ENCODE peak calls at places on chromosome 7, in six cellular contexts. X is lower lobe of right lung; M is anterior cingulate cortex; U is coronary artery; A is spleen; W is CD4-positive, alpha-beta T cell. N is an unnamed sample.

GRCh38 chr7:107660381-107661080 is at the start of gene SLC26A4:
- DNase-seq in X (no peak), M (no peak), U (peak; percentile 74), A (peak; percentile 78), W (no peak), N (no peak)

GRCh38 chr7:121084748-121085336 is 96.3 kb downstream of the CPED1 start:
- DNase-seq in X (no peak), M (no peak), U (no peak), A (no peak), W (no peak), N (no peak)

GRCh38 chr7:3134715-3135114 is 91.0 kb upstream of the CARD11 start:
- DNase-seq in X (no peak), M (no peak), U (no peak), A (no peak), W (no peak), N (no peak)

GRCh38 chr7:45696476-45696875 is 122.3 kb downstream of the ADCY1 start:
- DNase-seq in X (no peak), M (no peak), U (peak; percentile 41), A (peak; percentile 28), W (no peak), N (no peak)

GRCh38 chr7:101094791-101095375 is 9.6 kb downstream of the TRIM56 start:
- DNase-seq in X (peak; percentile 55), M (no peak), U (no peak), A (no peak), W (no peak), N (no peak)

GRCh38 chr7:81447351-81447952 is 322.4 kb downstream of the HGF start:
- DNase-seq in X (no peak), M (no peak), U (no peak), A (no peak), W (no peak), N (no peak)

GRCh38 chr7:2609001-2609411 is 22.8 kb upstream of the TTYH3 start:
- DNase-seq in X (no peak), M (no peak), U (no peak), A (no peak), W (no peak), N (peak; percentile 70)

GRCh38 chr7:110650313-110650712 is 440.6 kb upstream of the LRRN3 start:
- DNase-seq in X (no peak), M (no peak), U (no peak), A (no peak), W (no peak), N (no peak)

GRCh38 chr7:23341846-23342598 is 42.9 kb downstream of the MALSU1 start:
- DNase-seq in X (no peak), M (no peak), U (no peak), A (no peak), W (no peak), N (no peak)

GRCh38 chr7:19116121-19117080 is 1.0 kb downstream of the TWIST1 start:
- DNase-seq in X (no peak), M (no peak), U (no peak), A (peak; percentile 74), W (no peak), N (no peak)

GRCh38 chr7:909358-910329 is 33.3 kb downstream of the GET4 start:
- DNase-seq in X (peak; percentile 90), M (no peak), U (no peak), A (peak; percentile 92), W (peak; percentile 29), N (peak; percentile 98)

GRCh38 chr7:124908258-124908657 is 21.4 kb downstream of the POT1 start:
- DNase-seq in X (no peak), M (no peak), U (no peak), A (no peak), W (no peak), N (no peak)

GRCh38 chr7:101947899-101948298 is 130.5 kb downstream of the CUX1 start:
- DNase-seq in X (no peak), M (no peak), U (no peak), A (no peak), W (no peak), N (no peak)

N was measured in CD14-positive monocyte.